ENCODE peak calls at places on chromosome 17, in ten cellular contexts. Y is activated gamma-delta T cell; I is A549; D is ACHN; B is central memory CD4-positive, alpha-beta T cell; U is tibial artery; N is pancreas; F is GM12865; E is uterus; R is activated CD4-positive, alpha-beta T cell treated with anti-CD3 and anti-CD28 coated beads, Interleukin-2, amount 50 U/mL, for 48 hours. C is an unnamed sample.

GRCh38 chr17:12546983-12547382 is 118.7 kb upstream of the MYOCD start:
- DNase-seq in Y (no peak), I (no peak), D (no peak), B (no peak), U (no peak), N (no peak), F (no peak), E (no peak), R (no peak), C (no peak)

GRCh38 chr17:16419929-16420271 is 4.5 kb downstream of the TRPV2 start:
- DNase-seq in Y (no peak), I (no peak), D (peak), B (no peak), U (no peak), N (no peak), F (peak), E (no peak), R (peak), C (no peak)

GRCh38 chr17:40563371-40564052 is 1.8 kb downstream of the CCR7 start:
- DNase-seq in Y (no peak), I (no peak), D (no peak), B (no peak), U (no peak), N (no peak), F (peak), E (no peak), R (peak), C (no peak)

GRCh38 chr17:55426851-55427586 is 5.4 kb upstream of the MMD start:
- DNase-seq in Y (no peak), I (no peak), D (no peak), B (no peak), U (no peak), N (no peak), F (peak), E (no peak), R (no peak), C (no peak)

GRCh38 chr17:73432624-73433190 is 120.9 kb upstream of the CDC42EP4 start:
- DNase-seq in Y (no peak), I (no peak), D (no peak), B (no peak), U (no peak), N (no peak), F (no peak), E (no peak), R (no peak), C (no peak)

GRCh38 chr17:10733666-10734065 is 3.8 kb upstream of the TMEM220 start:
- DNase-seq in Y (no peak), I (no peak), D (no peak), B (no peak), U (no peak), N (no peak), F (no peak), E (no peak), R (no peak), C (no peak)

GRCh38 chr17:66514227-66514806 is 211.9 kb downstream of the PRKCA start:
- DNase-seq in Y (no peak), I (no peak), D (no peak), B (no peak), U (no peak), N (no peak), F (no peak), E (no peak), R (peak), C (no peak)

GRCh38 chr17:74176546-74177001 is 26.9 kb upstream of the RPL38 start:
- DNase-seq in Y (no peak), I (peak), D (peak), B (peak), U (peak), N (peak), F (peak), E (peak), R (peak), C (no peak)

GRCh38 chr17:42135151-42135550 is 12.5 kb downstream of the HSPB9 start:
- DNase-seq in Y (no peak), I (no peak), D (no peak), B (no peak), U (no peak), N (no peak), F (no peak), E (no peak), R (no peak), C (no peak)

C was measured in ascending aorta.